ENCODE peak calls at places on chromosomes 2 and 18, in seven cellular contexts. O, J, H, F, S, T and Q are unnamed samples.

GRCh38 chr2:223735659-223736244 is 101.6 kb downstream of the AP1S3 start:
- DNase-seq in J (no peak), O (no peak), F (no peak), T (no peak), S (peak), H (no peak), Q (no peak)

GRCh38 chr18:8424917-8425725 is 184.1 kb upstream of the RAB12 start:
- DNase-seq in J (no peak), S (no peak), T (peak), H (peak), F (no peak), O (peak), Q (no peak)

GRCh38 chr2:66569321-66569851 is 134.5 kb downstream of the MEIS1 start:
- DNase-seq in T (peak), J (no peak), H (no peak), F (no peak), O (no peak), S (peak), Q (no peak)

GRCh38 chr18:50159654-50160046 is 35.3 kb downstream of the MYO5B start:
- DNase-seq in O (no peak), J (no peak), S (no peak), H (no peak), F (no peak), T (no peak), Q (no peak)

GRCh38 chr18:76817888-76818611 is 4.3 kb upstream of the ZNF236 start:
- DNase-seq in O (no peak), S (no peak), F (no peak), T (no peak), H (no peak), J (no peak), Q (no peak)

GRCh38 chr2:196276421-196276820 is 105.0 kb upstream of the STK17B start:
- DNase-seq in H (no peak), F (no peak), S (no peak), O (no peak), J (no peak), T (peak), Q (no peak)

GRCh38 chr2:47899915-47900314 is 6.4 kb downstream of the FBXO11 start:
- DNase-seq in S (peak), O (no peak), F (no peak), T (peak), H (no peak), J (no peak), Q (no peak)

GRCh38 chr2:188292446-188293239 is 969 bp downstream of the GULP1 start:
- DNase-seq in S (peak), H (peak), T (no peak), O (peak), J (peak), F (peak), Q (peak)

GRCh38 chr2:66441651-66442365 is 6.9 kb downstream of the MEIS1 start:
- DNase-seq in O (no peak), H (no peak), F (no peak), S (no peak), T (no peak), J (no peak), Q (no peak)

GRCh38 chr2:156883828-156884615 is 373.5 kb upstream of the GALNT5 start:
- DNase-seq in J (no peak), S (no peak), T (peak), H (no peak), F (no peak), O (no peak), Q (peak)

GRCh38 chr2:28751956-28752607 is 452 bp downstream of the PPP1CB start:
- DNase-seq in F (peak), S (no peak), O (no peak), H (peak), T (peak), J (no peak), Q (peak)

GRCh38 chr2:168212167-168212566 is 35.2 kb downstream of the STK39 start:
- DNase-seq in S (no peak), F (no peak), J (no peak), T (no peak), H (no peak), O (no peak), Q (no peak)

DNA sequence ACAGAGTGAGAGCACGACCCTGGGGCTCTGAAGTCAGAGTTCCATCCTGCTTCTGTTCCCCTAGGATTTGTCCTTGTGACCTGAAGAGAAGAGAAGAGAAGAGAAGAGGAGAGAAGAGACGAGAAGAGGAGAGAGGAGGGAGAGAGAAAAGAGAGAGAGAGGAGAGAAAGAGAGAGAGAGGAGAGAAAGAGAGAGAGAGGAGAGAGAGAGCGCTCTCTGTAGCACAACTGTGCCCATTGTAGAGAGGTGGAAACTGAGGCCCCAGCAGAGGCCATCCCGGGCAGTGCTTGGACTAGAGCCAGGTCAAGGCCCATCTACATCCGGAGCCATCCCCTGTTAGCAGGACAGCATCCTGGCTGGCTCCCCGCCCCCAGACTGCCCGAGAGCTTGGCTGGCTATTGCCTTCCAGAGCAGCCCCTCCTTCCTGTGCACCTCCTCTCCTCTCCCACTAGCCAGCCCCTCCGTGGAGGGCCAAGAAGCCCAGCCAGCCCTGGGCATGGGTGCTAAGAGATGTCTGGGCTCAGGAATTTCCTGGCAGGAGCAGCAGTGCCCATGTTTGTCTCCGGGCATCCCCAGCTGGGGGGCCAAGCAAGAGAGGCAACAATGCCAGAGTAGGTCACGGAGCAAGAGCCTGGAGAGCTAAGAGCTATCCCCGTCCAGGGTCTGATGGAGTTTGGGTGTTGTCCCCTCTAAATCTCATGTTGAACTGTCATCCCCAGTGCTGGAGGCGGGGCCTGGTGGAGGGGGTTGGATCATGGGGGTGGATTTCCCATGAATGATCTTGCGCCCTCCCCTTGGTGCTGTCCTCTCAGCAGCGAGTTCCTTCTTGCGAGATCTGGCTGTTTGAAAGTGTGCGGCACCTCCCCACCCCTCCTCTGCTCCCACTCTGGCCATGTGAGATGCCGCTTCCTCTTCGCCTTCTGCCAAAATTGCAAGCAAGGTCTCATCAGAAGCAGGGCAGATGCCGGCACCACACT is 18.2 kb upstream of the GPR55 start:
- DNase-seq in J (peak), O (no peak), T (peak), F (no peak), H (no peak), S (no peak), Q (no peak)
- TF ChIP-seq MAX in J (no peak), O (no peak), T (peak), F (no peak), H (no peak), S (no peak), Q (no peak)

DNA sequence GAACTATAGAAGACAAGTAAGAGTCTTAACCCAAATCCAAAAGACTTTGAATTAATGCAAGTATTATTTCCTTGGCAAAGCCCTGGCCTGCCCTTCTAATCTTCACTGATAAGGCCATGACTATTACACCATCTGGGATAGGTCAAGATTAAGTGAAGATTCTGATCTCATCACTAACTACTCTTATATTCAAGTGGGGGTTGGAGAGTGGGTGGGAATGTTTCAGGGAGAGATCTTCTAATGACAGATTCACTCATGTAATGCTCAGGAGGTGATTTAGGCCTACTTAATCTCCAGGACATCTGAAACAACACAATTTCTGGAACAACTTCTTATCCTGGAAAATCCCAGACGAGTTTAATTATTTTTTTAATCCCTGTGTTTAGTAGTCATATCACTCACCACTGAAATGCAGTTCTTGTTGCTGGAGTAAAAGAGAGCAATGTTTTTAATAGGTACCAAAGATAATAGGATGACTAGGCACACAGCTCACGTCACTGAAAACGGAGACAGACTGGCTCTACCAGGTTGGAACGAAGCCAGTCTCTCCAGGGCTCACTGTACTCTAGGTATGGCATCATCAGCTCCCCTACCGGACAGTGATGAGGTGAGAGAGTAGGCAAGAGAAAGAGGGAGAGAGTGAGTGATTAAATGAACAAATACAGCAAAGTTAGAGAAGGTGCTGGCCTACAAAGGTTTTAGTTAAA is 133.1 kb downstream of the NCKAP5 start:
- DNase-seq in T (no peak), S (no peak), H (no peak), F (no peak), J (no peak), O (no peak), Q (peak)
- TF ChIP-seq CTCF in T (no peak), S (no peak), H (peak), F (no peak), J (no peak), O (no peak), Q (no peak)

GRCh38 chr2:41116106-41116797 is 664.4 kb upstream of the SLC8A1 start:
- DNase-seq in H (no peak), O (no peak), F (no peak), T (no peak), S (no peak), J (no peak), Q (no peak)
- TF ChIP-seq MAX in H (no peak), O (no peak), F (no peak), T (no peak), S (no peak), J (no peak), Q (no peak)

GRCh38 chr2:81196933-81197628 is 892.5 kb upstream of the LRRTM1 start:
- DNase-seq in J (no peak), T (no peak), F (no peak), H (no peak), S (no peak), O (no peak), Q (no peak)
- TF ChIP-seq CTCF in J (no peak), T (no peak), F (no peak), H (no peak), S (no peak), O (no peak), Q (no peak)

GRCh38 chr2:60735496-60736250 is 20.4 kb upstream of the PAPOLG start:
- DNase-seq in O (no peak), F (peak), H (peak), J (peak), S (no peak), T (peak), Q (no peak)
- TF ChIP-seq MAX in O (no peak), F (no peak), H (no peak), J (no peak), S (no peak), T (no peak), Q (no peak)

GRCh38 chr18:67385455-67385854 is 131.1 kb downstream of the DSEL start:
- DNase-seq in S (peak), H (no peak), O (no peak), F (no peak), T (no peak), J (no peak), Q (peak)
- TF ChIP-seq CTCF in S (no peak), H (no peak), O (no peak), F (no peak), T (no peak), J (no peak), Q (no peak)

GRCh38 chr2:85997016-85997970 is 108.4 kb downstream of the POLR1A start:
- DNase-seq in F (no peak), J (peak), H (no peak), T (no peak), O (no peak), S (no peak), Q (no peak)
- TF ChIP-seq MAX in F (no peak), J (no peak), H (no peak), T (no peak), O (no peak), S (no peak), Q (no peak)

GRCh38 chr2:172113617-172114016 is 10.9 kb upstream of the DLX2 start:
- DNase-seq in S (peak), O (no peak), J (peak), F (no peak), T (peak), H (peak), Q (peak)
- TF ChIP-seq CTCF in S (no peak), O (peak), J (peak), F (peak), T (peak), H (peak), Q (peak)

GRCh38 chr2:231129216-231129615 is 4.4 kb upstream of the HTR2B start:
- DNase-seq in T (no peak), S (no peak), J (no peak), F (no peak), O (no peak), H (no peak), Q (no peak)

GRCh38 chr2:231132126-231132525 is 7.3 kb upstream of the HTR2B start:
- DNase-seq in J (no peak), F (no peak), H (no peak), O (no peak), T (no peak), S (peak), Q (no peak)

GRCh38 chr2:231134910-231135650 is 10.2 kb upstream of the HTR2B start:
- DNase-seq in O (no peak), T (peak), F (no peak), H (no peak), J (no peak), S (peak), Q (no peak)

GRCh38 chr2:231130657-231131056 is 5.8 kb upstream of the HTR2B start:
- DNase-seq in H (no peak), F (no peak), J (no peak), O (no peak), S (no peak), T (no peak), Q (no peak)

GRCh38 chr2:231133365-231134114 is 8.7 kb upstream of the HTR2B start:
- DNase-seq in T (peak), O (no peak), F (no peak), J (no peak), S (no peak), H (no peak), Q (no peak)
- TF ChIP-seq MAX in T (no peak), O (no peak), F (no peak), J (no peak), S (no peak), H (no peak), Q (no peak)

GRCh38 chr2:37415128-37415817 is 70.8 kb downstream of the QPCT start:
- DNase-seq in F (no peak), H (peak), J (peak), T (peak), O (no peak), S (peak), Q (peak)
- TF ChIP-seq CTCF in F (no peak), H (peak), J (no peak), T (peak), O (no peak), S (no peak), Q (peak)